ENCODE peak calls at places on chromosomes 11 and 22, in seven cellular contexts. V is nephron progenitor cell, T is aorta, Q is T-cell, E is HT1080, F is fibroblast of mammary gland, H is MCF 10A. S is an unnamed sample.

GRCh38 chr22:23496445-23496833 is 83.7 kb downstream of the IGLL1 start:
- DNase-seq in E (no peak), F (no peak), T (no peak), V (no peak), Q (no peak), H (no peak), S (no peak)

GRCh38 chr11:73401217-73401923 is 25.2 kb downstream of the RELT start:
- DNase-seq in T (no peak), E (no peak), F (peak), Q (no peak), V (no peak), H (no peak), S (no peak)

GRCh38 chr11:35148163-35148562 is 9.2 kb downstream of the CD44 start:
- DNase-seq in V (no peak), F (no peak), Q (peak), E (no peak), H (no peak), T (no peak), S (no peak)

GRCh38 chr22:42716221-42716620 is 4.4 kb downstream of the A4GALT start:
- DNase-seq in E (peak), V (no peak), Q (no peak), H (no peak), T (no peak), F (no peak), S (no peak)

GRCh38 chr22:37581534-37581933 is 1.6 kb upstream of the LGALS2 start:
- DNase-seq in F (no peak), V (no peak), T (peak), E (no peak), H (no peak), Q (no peak), S (no peak)

GRCh38 chr11:75013051-75013450 is 24.3 kb downstream of the NEU3 start:
- DNase-seq in T (no peak), E (peak), F (peak), V (no peak), H (no peak), Q (no peak), S (no peak)

GRCh38 chr11:124415356-124415923 is 9.2 kb downstream of the OR8B4 start:
- DNase-seq in T (no peak), H (peak), Q (no peak), E (peak), V (no peak), F (peak), S (no peak)

GRCh38 chr22:29396126-29396525 is 7.8 kb upstream of the AP1B1 start:
- DNase-seq in Q (no peak), F (no peak), V (no peak), E (no peak), T (no peak), H (no peak), S (no peak)

GRCh38 chr11:25587496-25587895 is 744.4 kb upstream of the ANO3 start:
- DNase-seq in V (no peak), H (peak), E (peak), F (no peak), T (no peak), Q (no peak), S (no peak)

GRCh38 chr11:57430946-57431345 is 4.0 kb upstream of the SLC43A3 start:
- DNase-seq in Q (no peak), T (no peak), V (no peak), H (no peak), E (no peak), F (no peak), S (no peak)

GRCh38 chr11:74720596-74721478 is 10.4 kb downstream of the CHRDL2 start:
- DNase-seq in F (peak), T (peak), H (no peak), Q (no peak), E (no peak), V (no peak), S (no peak)

GRCh38 chr11:115499241-115499799 is 4.9 kb downstream of the CADM1 start:
- DNase-seq in F (no peak), E (no peak), Q (no peak), T (no peak), V (no peak), H (no peak), S (no peak)

GRCh38 chr11:130396965-130397364 is 31.4 kb downstream of the ADAMTS8 start:
- DNase-seq in Q (no peak), H (no peak), F (no peak), E (no peak), T (no peak), V (no peak), S (no peak)

GRCh38 chr11:64395545-64396078 is 36.6 kb downstream of the RPS6KA4 start:
- DNase-seq in H (no peak), Q (no peak), T (no peak), E (no peak), V (no peak), F (no peak), S (no peak)

GRCh38 chr22:40310771-40311120 is 35.6 kb upstream of the ADSL start:
- DNase-seq in V (no peak), F (no peak), E (no peak), Q (no peak), H (no peak), T (no peak), S (no peak)

GRCh38 chr22:29664731-29665130 is 55.1 kb upstream of the CABP7 start:
- DNase-seq in F (no peak), V (no peak), E (no peak), T (no peak), Q (no peak), H (no peak), S (no peak)

GRCh38 chr22:40396882-40397281 is 26.5 kb downstream of the SGSM3 start:
- DNase-seq in F (peak), E (peak), H (no peak), V (peak), T (peak), Q (no peak), S (no peak)

GRCh38 chr11:75718406-75719088 is 909 bp downstream of the MOGAT2 start:
- DNase-seq in E (no peak), T (no peak), V (no peak), Q (no peak), H (no peak), F (no peak), S (no peak)

GRCh38 chr11:46345131-46345597 is 2.1 kb upstream of the DGKZ start:
- DNase-seq in F (no peak), Q (no peak), V (no peak), H (peak), T (peak), E (no peak), S (no peak)

GRCh38 chr11:47786373-47786772 is 19.2 kb upstream of the FNBP4 start:
- DNase-seq in F (peak), T (no peak), E (no peak), V (no peak), H (peak), Q (no peak), S (no peak)

GRCh38 chr22:19693581-19693980 is 20.7 kb upstream of the SEPTIN5 start:
- DNase-seq in F (no peak), T (no peak), V (no peak), H (no peak), E (no peak), Q (no peak), S (no peak)

GRCh38 chr11:78742430-78742829 is 167.8 kb upstream of the NARS2 start:
- DNase-seq in T (peak), V (no peak), H (peak), E (peak), Q (no peak), F (peak), S (no peak)

GRCh38 chr11:92627615-92628201 is 341.7 kb upstream of the MTNR1B start:
- DNase-seq in Q (no peak), E (peak), H (no peak), V (no peak), F (peak), T (no peak), S (no peak)

GRCh38 chr11:94873910-94874575 is 99.3 kb downstream of the CWC15 start:
- DNase-seq in E (no peak), Q (no peak), H (no peak), T (peak), V (no peak), F (no peak), S (no peak)

GRCh38 chr22:32660292-32660691 is 141.2 kb upstream of the TIMP3 start:
- DNase-seq in Q (peak), E (peak), T (peak), V (peak), H (peak), F (peak), S (peak)

GRCh38 chr11:86938900-86939880 is 16.0 kb downstream of the FZD4 start:
- DNase-seq in E (peak), F (peak), H (peak), V (no peak), T (no peak), Q (no peak), S (no peak)

GRCh38 chr11:118521892-118522311 is 5.4 kb upstream of the TTC36 start:
- DNase-seq in E (no peak), V (no peak), F (no peak), T (peak), H (no peak), Q (no peak), S (no peak)

GRCh38 chr11:64233913-64234839 is at the start of gene VEGFB:
- DNase-seq in E (no peak), F (no peak), Q (no peak), T (peak), H (peak), V (peak), S (peak)

GRCh38 chr11:134045799-134046635 is 22.9 kb upstream of the JAM3 start:
- DNase-seq in H (peak), V (peak), Q (no peak), E (no peak), T (no peak), F (no peak), S (peak)